ENCODE peak calls at places on chromosomes 1 and 21, in five cellular contexts. L is gastrocnemius medialis, P is uterus, Z is PC-3, S is GM23338. C is an unnamed sample. For H3K4me1, the result is how much of the 10 kb centered on the place peaks cover.

GRCh38 chr1:10693497-10694273 is 102.8 kb downstream of the CASZ1 start:
- DNase-seq in Z (peak), P (no peak), S (peak), L (no peak), C (peak)

GRCh38 chr1:118201524-118201923 is 16.5 kb upstream of the SPAG17 start:
- DNase-seq in P (no peak), S (no peak), Z (no peak), L (no peak), C (no peak)

GRCh38 chr1:235553063-235553675 is 48.9 kb upstream of the B3GALNT2 start:
- DNase-seq in Z (no peak), S (no peak), L (no peak), P (no peak), C (no peak)

GRCh38 chr1:89425056-89425455 is 61.2 kb downstream of the GBP6 start:
- DNase-seq in P (no peak), L (no peak), S (no peak), Z (peak), C (no peak)

GRCh38 chr1:1460540-1461130 is 10.9 kb upstream of the ATAD3B start:
- DNase-seq in P (no peak), Z (no peak), S (no peak), L (no peak), C (no peak)

GRCh38 chr1:26582836-26583460 is 53.4 kb downstream of the RPS6KA1 start:
- DNase-seq in Z (peak), S (no peak), P (no peak), L (no peak), C (no peak)

GRCh38 chr21:15301736-15302135 is 236.9 kb upstream of the NRIP1 start:
- DNase-seq in S (no peak), L (no peak), Z (peak), P (no peak), C (no peak)

GRCh38 chr1:64292399-64292798 is 89.0 kb downstream of the UBE2U start:
- DNase-seq in P (no peak), Z (peak), S (no peak), L (no peak), C (no peak)

GRCh38 chr21:38853421-38853919 is 47.7 kb downstream of the ETS2 start:
- DNase-seq in P (no peak), L (peak), Z (peak), S (no peak), C (peak)

GRCh38 chr1:184223216-184223615 is 163.6 kb upstream of the C1orf21 start:
- DNase-seq in P (peak), Z (peak), L (no peak), S (peak), C (no peak)

GRCh38 chr1:221574529-221574928 is 167.4 kb downstream of the DUSP10 start:
- DNase-seq in P (no peak), Z (no peak), S (no peak), L (no peak), C (no peak)

GRCh38 chr1:19799877-19800804 is at the start of gene TMCO4:
- DNase-seq in P (peak), L (no peak), Z (peak), S (peak), C (peak)

GRCh38 chr21:38950388-38951094 is 144.8 kb downstream of the ETS2 start:
- DNase-seq in S (no peak), P (no peak), L (no peak), Z (peak), C (no peak)

DNA sequence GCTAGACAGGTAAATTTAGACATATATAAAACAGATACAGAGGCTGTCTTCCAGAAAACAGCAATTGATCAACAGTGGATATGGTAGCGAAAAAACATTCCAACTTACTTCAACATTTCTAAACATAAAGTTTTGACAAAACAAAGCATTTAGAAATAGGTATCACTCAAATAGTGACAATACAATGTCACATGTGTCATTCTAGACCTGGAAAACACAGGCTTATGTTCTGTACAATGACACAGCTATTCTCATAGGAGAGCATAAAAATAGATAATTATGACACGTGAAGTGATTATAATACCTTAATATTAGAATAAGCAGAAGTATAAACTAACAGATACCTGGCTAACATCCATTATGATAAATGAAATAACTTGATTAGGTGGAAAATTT is 8.0 kb upstream of the DCAF6 start:
- DNase-seq in L (no peak), Z (no peak), S (no peak), P (no peak), C (no peak)
- H3K4me3 ChIP-seq in L (no peak), Z (no peak), S (no peak), P (no peak), C (peak)

DNA sequence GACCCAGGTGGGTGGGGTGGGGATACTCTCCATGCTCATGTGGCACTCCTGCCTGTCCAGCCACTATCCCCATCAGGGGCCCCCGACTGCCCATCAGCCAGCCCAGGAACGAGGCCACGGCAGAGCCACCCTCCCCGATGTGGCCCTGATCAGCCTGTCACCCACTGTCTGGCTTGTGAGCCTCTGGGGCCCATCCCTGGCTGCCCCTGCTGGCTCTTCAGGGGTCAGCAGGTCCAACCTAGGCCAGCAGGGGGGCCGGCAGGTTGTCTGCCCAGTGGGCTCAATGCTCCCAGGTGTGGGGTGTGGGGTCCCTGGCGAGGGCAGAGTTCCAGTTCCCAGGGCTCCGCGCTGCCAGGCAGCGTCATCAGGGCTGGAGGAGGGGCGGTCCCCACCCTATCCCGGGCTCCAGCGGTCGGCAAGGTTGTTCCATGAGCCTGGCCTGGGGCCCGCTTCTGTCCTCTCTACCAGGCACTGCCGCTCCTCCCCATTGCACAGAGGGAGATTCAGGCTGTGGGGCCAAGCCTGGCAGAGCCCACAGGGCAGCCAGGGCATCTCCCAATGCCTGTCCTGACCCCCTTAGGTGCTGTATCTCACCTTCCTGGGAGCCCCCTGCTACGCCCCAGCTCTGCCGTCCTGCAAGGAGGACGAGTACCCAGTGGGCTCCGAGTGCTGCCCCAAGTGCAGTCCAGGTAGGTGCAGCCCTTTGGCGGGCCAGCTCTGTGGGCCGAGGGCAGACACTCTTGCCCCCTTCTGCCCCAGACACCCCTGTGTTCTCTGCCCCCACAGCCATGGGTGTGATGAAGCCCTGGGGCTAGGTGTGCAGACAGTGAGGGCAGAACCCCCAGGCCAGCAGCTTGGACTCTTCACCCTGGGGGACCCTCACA is 1.2 kb downstream of the TNFRSF14 start:
- DNase-seq in P (no peak), Z (no peak), S (no peak), L (no peak), C (no peak)
- TF ChIP-seq CTCF in P (no peak), Z (no peak), S (no peak), L (no peak), C (no peak)

DNA sequence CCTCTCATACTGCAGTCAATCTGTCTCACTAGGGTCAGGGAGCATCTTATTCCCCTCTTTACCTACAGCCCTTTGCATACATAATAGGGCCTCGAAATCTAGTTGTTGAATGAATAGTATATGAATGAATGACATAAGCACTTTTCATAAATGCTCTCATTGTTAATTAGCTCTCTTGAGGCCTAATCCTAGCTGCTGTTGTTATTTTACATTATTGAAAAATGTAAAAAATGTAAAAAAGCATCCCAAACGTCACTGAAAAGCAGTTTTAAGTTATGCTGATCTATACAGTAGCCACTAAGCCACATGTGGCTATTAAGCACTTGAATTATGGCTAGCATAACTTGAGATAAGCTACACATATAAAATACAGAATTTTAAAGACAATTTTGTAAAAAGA is 18.5 kb upstream of the DNASE2B start:
- DNase-seq in L (no peak), S (no peak), P (no peak), Z (no peak), C (no peak)
- H3K4me1 ChIP-seq in L (under half), S (under half), P (under half), Z (under half), C (under half)

GRCh38 chr1:67346982-67347381 is 39.3 kb downstream of the IL12RB2 start:
- DNase-seq in P (no peak), L (no peak), S (no peak), Z (no peak), C (no peak)

GRCh38 chr1:67348586-67349252 is 41.0 kb downstream of the IL12RB2 start:
- DNase-seq in L (no peak), P (no peak), S (no peak), Z (peak), C (no peak)

GRCh38 chr1:67342002-67342890 is 34.6 kb downstream of the IL12RB2 start:
- DNase-seq in S (peak), P (no peak), Z (no peak), L (no peak), C (no peak)

GRCh38 chr1:67350783-67351182 is 43.1 kb downstream of the IL12RB2 start:
- DNase-seq in P (no peak), Z (no peak), L (no peak), S (no peak), C (no peak)

DNA sequence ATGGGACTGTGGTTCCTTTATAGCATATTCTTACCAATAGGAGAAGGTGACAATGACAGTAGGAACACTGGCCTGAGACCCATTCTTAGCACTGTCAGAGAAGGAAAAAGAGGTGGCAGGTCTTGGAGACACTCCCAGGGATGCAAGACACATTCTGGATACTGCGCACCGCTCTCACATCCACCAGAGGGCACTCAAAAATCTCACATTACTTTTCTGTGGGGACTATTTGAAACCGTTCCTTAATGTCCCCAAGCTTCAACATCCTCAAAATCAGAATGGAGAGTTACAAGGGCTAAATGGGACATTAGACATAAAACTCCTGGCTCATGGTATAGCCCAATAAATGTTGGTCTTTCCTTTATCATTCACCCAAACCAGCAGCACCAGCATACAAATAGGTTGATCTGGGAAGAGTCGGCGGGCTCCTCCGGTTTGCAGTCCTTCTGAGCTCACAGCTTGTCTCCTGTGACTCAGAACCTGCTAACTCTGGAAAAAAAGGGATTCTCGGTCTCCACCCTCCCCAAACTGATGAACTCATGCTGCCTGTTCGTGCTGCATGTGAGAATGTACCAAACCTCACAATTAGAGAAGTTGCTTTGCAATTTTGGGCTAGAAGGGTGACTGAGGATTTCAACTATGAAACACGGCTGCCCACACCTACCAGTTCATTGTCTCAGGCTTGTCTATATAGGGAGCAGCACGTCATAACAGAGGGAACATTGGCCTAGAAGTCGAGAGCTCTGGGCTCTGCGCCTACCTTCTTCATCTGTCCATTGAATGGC is 40.2 kb downstream of the IL12RB2 start:
- DNase-seq in L (no peak), S (peak), Z (peak), P (peak), C (no peak)
- H3K4me3 ChIP-seq in L (no peak), S (no peak), Z (peak), P (no peak), C (no peak)

GRCh38 chr1:24086466-24086865 is 25.5 kb downstream of the MYOM3 start:
- DNase-seq in P (no peak), L (no peak), S (no peak), Z (no peak), C (peak)
- TF ChIP-seq CTCF in P (no peak), L (no peak), S (no peak), Z (no peak), C (no peak)

DNA sequence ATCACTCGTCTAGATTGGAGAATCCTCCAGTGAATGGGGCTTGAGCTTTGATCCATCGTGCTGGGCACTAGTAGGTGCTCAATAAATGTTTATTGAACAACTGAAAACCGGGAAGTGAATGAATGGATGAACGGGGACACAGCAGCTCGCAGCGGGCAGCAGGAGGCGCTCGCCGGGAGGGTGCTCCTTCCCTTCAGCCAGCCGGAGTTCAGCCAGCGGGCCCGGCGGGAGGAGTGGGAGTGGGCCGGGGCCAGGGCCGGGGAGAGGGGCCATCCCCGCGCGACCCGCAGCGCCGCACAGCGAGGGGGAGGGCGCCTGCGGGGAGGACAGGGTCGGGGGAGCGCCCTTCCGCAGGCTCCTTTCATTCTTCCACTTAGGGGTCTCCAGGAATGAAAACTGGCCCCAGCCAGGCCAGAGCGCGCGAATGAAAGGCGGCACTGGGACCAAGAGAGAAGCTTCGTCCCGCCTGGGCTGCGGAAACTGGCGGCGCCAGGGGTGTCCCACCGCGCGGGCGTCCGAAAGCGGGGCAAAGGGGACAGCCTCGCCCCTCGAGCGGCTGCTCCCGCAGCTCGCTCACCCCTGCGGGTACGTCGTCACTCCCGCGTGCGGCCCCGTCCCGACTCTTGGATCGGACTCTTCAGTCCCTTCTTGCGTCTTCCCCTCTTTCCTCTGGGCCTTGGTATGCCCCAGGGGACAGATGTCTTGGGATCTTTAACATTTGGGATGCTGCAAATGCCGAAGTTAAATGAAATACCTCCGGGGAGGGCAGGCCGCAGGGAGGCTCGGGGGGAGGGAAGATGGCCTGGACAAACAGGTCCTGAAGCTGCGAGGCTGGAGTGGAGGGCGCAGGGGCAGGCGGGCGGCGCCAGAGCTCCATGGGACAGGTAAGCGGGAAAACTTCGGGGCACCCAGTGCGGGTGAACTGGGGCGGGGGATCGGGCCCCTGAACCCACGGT is 3.6 kb upstream of the INAVA start:
- DNase-seq in S (peak), L (no peak), Z (peak), P (no peak), C (no peak)
- H3K4me1 ChIP-seq in S (half or more), L (under half), Z (half or more), P (under half), C (under half)

GRCh38 chr1:225290244-225290643 is 137.6 kb downstream of the LBR start:
- DNase-seq in S (no peak), L (no peak), P (no peak), Z (no peak), C (no peak)
- H3K4me3 ChIP-seq in S (no peak), L (no peak), P (no peak), Z (no peak), C (no peak)

DNA sequence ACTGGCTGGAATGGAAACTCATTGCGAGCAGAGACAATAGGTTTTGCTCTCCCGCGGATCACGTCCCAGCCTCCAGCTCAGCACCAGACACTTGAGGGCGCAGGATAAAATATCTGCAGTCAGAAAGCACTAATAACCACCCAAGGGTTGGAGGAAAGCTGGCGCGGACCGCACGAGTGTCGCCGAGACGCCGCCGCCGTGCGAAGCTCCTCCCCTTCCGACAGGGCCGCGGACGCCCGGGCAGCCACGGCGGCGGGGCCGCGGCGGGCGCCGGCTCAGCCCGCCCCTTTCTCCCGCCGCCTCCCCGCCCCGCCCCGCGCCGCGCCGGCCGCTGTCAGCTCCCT is at the start of gene CMPK1:
- DNase-seq in P (peak), Z (peak), S (peak), L (peak), C (peak)
- TF ChIP-seq CTCF in P (no peak), Z (peak), S (no peak), L (no peak), C (no peak)

GRCh38 chr1:162629651-162630050 is 2.6 kb upstream of the DDR2 start:
- DNase-seq in L (no peak), S (no peak), Z (no peak), P (no peak), C (no peak)

GRCh38 chr1:162631546-162632233 is 574 bp upstream of the DDR2 start:
- DNase-seq in S (no peak), L (no peak), Z (no peak), P (peak), C (no peak)

GRCh38 chr1:162633327-162633762 is 1.1 kb downstream of the DDR2 start:
- DNase-seq in L (no peak), Z (no peak), S (peak), P (no peak), C (no peak)

GRCh38 chr1:162632743-162633326 is 571 bp downstream of the DDR2 start:
- DNase-seq in S (peak), L (no peak), P (peak), Z (no peak), C (no peak)

DNA sequence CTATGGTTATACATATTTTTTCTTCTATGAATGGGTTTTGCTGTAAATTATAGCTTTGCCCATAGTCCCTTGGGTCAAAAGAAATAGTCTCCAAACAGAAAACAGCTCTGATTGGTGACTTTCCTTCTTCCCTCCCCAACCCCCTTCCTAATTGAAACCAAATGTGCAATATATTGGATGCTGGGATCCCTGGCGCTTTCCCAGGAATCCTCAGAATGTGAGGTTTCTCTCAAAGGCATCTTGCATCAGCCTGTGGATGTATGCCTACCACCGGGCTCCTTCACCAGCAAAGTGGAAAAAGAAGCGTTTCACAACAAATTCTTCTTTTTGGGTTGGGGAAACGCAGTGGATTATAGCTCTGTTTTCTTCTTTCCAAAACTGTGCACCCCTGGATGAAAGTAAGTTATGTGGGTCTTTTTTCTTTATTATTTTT is at the start of gene DDR2:
- DNase-seq in P (peak), L (peak), S (peak), Z (no peak), C (peak)
- H3K4me1 ChIP-seq in P (under half), L (under half), S (under half), Z (under half), C (under half)